ENCODE peak calls at places on chromosomes 13 and 19, in four cellular contexts. L is HS-27A; N is activated naive CD4-positive, alpha-beta T cell treated with anti-CD3 and anti-CD28 coated beads, Interleukin-2, amount 50 U/mL, for 72 hours; O is heart right ventricle. E is an unnamed sample.
A peak's percentile ranks its signal among the peaks of the same experiment; 100 is the strongest.

GRCh38 chr19:33577947-33578346 is 43.8 kb upstream of the CHST8 start:
- DNase-seq in L (no peak), N (no peak), O (no peak), E (no peak)

GRCh38 chr13:47420012-47420411 is 523.2 kb upstream of the HTR2A start:
- DNase-seq in L (no peak), N (no peak), O (no peak), E (no peak)

GRCh38 chr13:33349314-33349995 is 63.9 kb upstream of the STARD13 start:
- DNase-seq in L (no peak), N (no peak), O (no peak), E (peak; percentile 44)

GRCh38 chr19:54654447-54655321 is 8.1 kb upstream of the LILRB4 start:
- DNase-seq in L (no peak), N (no peak), O (no peak), E (no peak)

GRCh38 chr19:290539-291521 is at the start of gene PLPP2:
- DNase-seq in L (no peak), N (no peak), O (no peak), E (peak; percentile 36)

GRCh38 chr13:49225358-49226042 is 5.4 kb downstream of the MLNR start:
- DNase-seq in L (no peak), N (no peak), O (no peak), E (no peak)

GRCh38 chr19:7849631-7850428 is 19.8 kb downstream of the EVI5L start:
- DNase-seq in L (no peak), N (no peak), O (no peak), E (no peak)

GRCh38 chr13:28220166-28220565 is 81.8 kb downstream of the PAN3 start:
- DNase-seq in L (no peak), N (no peak), O (no peak), E (no peak)

GRCh38 chr19:38769635-38770211 is 3.6 kb downstream of the LGALS7 start:
- DNase-seq in L (no peak), N (peak; percentile 95), O (peak; percentile 95), E (peak; percentile 95)

GRCh38 chr19:33063356-33064116 is 1.2 kb downstream of the RHPN2 start:
- DNase-seq in L (no peak), N (peak; percentile 4), O (no peak), E (no peak)

GRCh38 chr13:50708461-50708860 is 135.0 kb downstream of the DLEU7 start:
- DNase-seq in L (no peak), N (no peak), O (no peak), E (no peak)

GRCh38 chr19:14383898-14384669 is 2.8 kb downstream of the ADGRE5 start:
- DNase-seq in L (no peak), N (no peak), O (no peak), E (no peak)

GRCh38 chr19:1608414-1609391 is 3.4 kb upstream of the UQCR11 start:
- DNase-seq in L (no peak), N (no peak), O (no peak), E (no peak)

GRCh38 chr19:13761423-13761822 is 2.9 kb upstream of the MRI1 start:
- DNase-seq in L (no peak), N (no peak), O (no peak), E (no peak)

GRCh38 chr19:19502808-19503602 is 12.3 kb downstream of the TSSK6 start:
- DNase-seq in L (no peak), N (no peak), O (no peak), E (no peak)

GRCh38 chr13:25973085-25973484 is 78.7 kb downstream of the SHISA2 start:
- DNase-seq in L (no peak), N (no peak), O (no peak), E (no peak)

GRCh38 chr19:48628486-48629296 is 8.5 kb downstream of the DBP start:
- DNase-seq in L (no peak), N (no peak), O (no peak), E (peak; percentile 54)

GRCh38 chr19:16801599-16801998 is 27.6 kb upstream of the SIN3B start:
- DNase-seq in L (no peak), N (no peak), O (no peak), E (no peak)

GRCh38 chr13:40681341-40682051 is 15.1 kb upstream of the FOXO1 start:
- DNase-seq in L (no peak), N (no peak), O (no peak), E (no peak)

E was measured in Right ventricle myocardium superior.